ENCODE peak calls at places on chromosomes 11 and 22, in five cellular contexts. X is neuronal stem cell, F is mesenchymal stem cell, K is trophoblast cell, L is H9. W is an unnamed sample.

GRCh38 chr11:70142171-70142875 is 60.8 kb upstream of the FADD start:
- DNase-seq in X (peak; percentile 40), F (no peak), K (no peak), L (no peak), W (no peak)

GRCh38 chr11:70845761-70846160 is 406.6 kb downstream of the SHANK2 start:
- DNase-seq in X (no peak), F (no peak), K (no peak), L (no peak), W (no peak)

GRCh38 chr11:3074912-3075589 is 17.8 kb upstream of the CARS1 start:
- DNase-seq in X (no peak), F (no peak), K (no peak), L (no peak), W (no peak)

GRCh38 chr11:107563702-107564101 is 1.8 kb downstream of the ALKBH8 start:
- DNase-seq in X (no peak), F (peak; percentile 83), K (peak; percentile 83), L (no peak), W (no peak)

GRCh38 chr11:44568358-44568705 is 2.9 kb downstream of the CD82 start:
- DNase-seq in X (no peak), F (no peak), K (no peak), L (no peak), W (no peak)

GRCh38 chr11:9922806-9923205 is 258.9 kb downstream of the SWAP70 start:
- DNase-seq in X (no peak), F (peak; percentile 24), K (no peak), L (peak; percentile 79), W (peak; percentile 57)

GRCh38 chr22:31753005-31753633 is 700 bp upstream of the DEPDC5 start:
- DNase-seq in X (peak; percentile 66), F (peak; percentile 46), K (peak; percentile 57), L (peak; percentile 93), W (peak; percentile 76)

GRCh38 chr11:18308242-18308641 is 13.7 kb downstream of the HPS5 start:
- DNase-seq in X (no peak), F (no peak), K (no peak), L (no peak), W (no peak)

GRCh38 chr11:69417211-69418085 is 64.0 kb upstream of the LINC01488 start:
- DNase-seq in X (no peak), F (no peak), K (peak; percentile 53), L (no peak), W (no peak)

GRCh38 chr11:37926772-37927171 is 1328.7 kb upstream of the RAG2 start:
- DNase-seq in X (no peak), F (no peak), K (no peak), L (no peak), W (no peak)
- H2BK12ac ChIP-seq in X (no peak overlapping the region), F (no peak overlapping the region), K (no peak overlapping the region), L (no peak overlapping the region), W (no peak overlapping the region)

DNA sequence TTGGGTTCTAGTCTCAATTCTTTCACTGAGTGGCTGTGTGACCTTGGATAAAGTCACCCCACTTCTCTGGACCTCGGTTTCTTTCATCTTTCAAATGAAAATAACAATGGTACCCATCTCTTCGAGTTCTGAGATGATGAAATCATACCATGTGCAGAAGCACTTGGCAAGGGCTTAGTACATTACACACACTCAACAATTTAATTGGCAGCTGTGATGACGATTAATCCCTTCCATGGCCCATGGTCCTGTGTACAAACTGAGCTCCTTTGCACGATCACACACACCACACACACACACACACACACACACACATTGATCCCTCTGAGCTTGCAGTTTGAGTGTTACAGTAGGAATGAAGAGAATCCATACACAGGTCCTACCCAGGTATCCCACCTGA is 103.4 kb upstream of the ASPHD2 start:
- DNase-seq in X (no peak), F (no peak), K (no peak), L (no peak), W (no peak)
- H2BK12ac ChIP-seq in X (no peak overlapping the region), F (no peak overlapping the region), K (no peak overlapping the region), L (no peak overlapping the region), W (no peak overlapping the region)

DNA sequence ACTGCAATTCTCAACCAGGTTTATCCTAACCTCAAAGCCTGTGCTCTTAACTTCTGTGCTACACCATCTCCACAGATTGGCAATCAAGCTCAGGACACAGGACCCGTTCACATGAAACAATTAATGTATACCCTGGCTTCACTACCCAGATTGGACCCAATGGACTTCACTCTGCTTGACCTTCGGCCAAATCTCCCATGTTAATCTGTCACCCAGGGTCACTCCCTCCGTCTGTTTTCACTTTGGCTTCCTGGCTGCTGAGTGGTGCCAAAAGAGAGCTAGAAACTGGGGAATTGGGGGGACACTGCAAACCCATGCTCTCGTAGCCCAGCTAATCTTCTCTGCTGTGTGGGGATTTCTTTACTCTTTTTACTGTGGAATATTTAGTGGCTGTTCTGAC is 216.1 kb upstream of the ZC3H12C start:
- DNase-seq in X (no peak), F (no peak), K (no peak), L (no peak), W (no peak)
- H2BK12ac ChIP-seq in X (no peak overlapping the region), F (no peak overlapping the region), K (peak overlapping the region; percentile 82), L (no peak overlapping the region), W (no peak overlapping the region)

GRCh38 chr11:85803920-85804319 is 7.0 kb downstream of the SYTL2 start:
- DNase-seq in X (no peak), F (no peak), K (no peak), L (no peak), W (no peak)
- H2BK12ac ChIP-seq in X (no peak overlapping the region), F (no peak overlapping the region), K (no peak overlapping the region), L (no peak overlapping the region), W (no peak overlapping the region)

GRCh38 chr11:28241760-28242159 is 133.6 kb downstream of the METTL15 start:
- DNase-seq in X (no peak), F (no peak), K (no peak), L (no peak), W (no peak)

GRCh38 chr11:28242596-28242995 is 134.4 kb downstream of the METTL15 start:
- DNase-seq in X (no peak), F (no peak), K (no peak), L (no peak), W (no peak)

GRCh38 chr11:28245131-28245530 is 136.9 kb downstream of the METTL15 start:
- DNase-seq in X (no peak), F (no peak), K (peak; percentile 3), L (no peak), W (no peak)

GRCh38 chr11:28243057-28243456 is 134.9 kb downstream of the METTL15 start:
- DNase-seq in X (no peak), F (no peak), K (no peak), L (no peak), W (no peak)

DNA sequence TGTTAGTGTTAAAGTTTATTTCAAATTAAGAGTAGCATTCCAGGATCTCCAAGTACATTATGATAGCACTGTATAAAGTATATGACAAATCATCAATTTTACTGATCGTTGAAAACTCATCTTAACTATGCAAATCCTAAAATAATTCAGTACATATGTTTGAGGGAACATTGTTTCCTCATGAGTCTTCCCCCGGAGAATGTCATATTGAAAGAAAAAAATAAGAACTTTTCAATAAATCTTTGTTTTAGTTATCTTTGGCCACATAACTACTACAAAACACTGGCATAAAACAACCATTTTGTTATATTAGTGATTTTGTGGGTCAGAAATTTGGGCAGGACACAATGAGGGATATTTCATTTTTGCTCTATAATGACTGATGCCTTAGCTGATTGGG is 135.4 kb downstream of the METTL15 start:
- DNase-seq in X (no peak), F (no peak), K (no peak), L (no peak), W (no peak)
- H2BK12ac ChIP-seq in X (no peak overlapping the region), F (no peak overlapping the region), K (no peak overlapping the region), L (no peak overlapping the region), W (no peak overlapping the region)